ENCODE peak calls at places on chromosomes 5 and 9, in ten cellular contexts. M is EH; L is activated B cell treated with CpG ODN at 0.5 μM for 24 hours; K is activated CD8-positive, alpha-beta T cell treated with anti-CD3 and anti-CD28 coated beads for 36 hours; J is neural crest cell; T is transverse colon; P is NCI-H2081; V is NCI-H2227 treated with DMSO at 0.1 percent for 48 hours; Q is NCI-H1436; U is ovary. G is an unnamed sample.

GRCh38 chr9:133048595-133048994 is 13.2 kb upstream of the CEL start:
- DNase-seq in M (peak; percentile 46), L (no peak), K (peak; percentile 54), J (no peak), T (peak; percentile 31), P (peak; percentile 64), V (no peak), Q (no peak), U (no peak), G (no peak)

GRCh38 chr9:91074866-91075265 is 273.2 kb downstream of the SYK start:
- DNase-seq in M (no peak), L (no peak), K (no peak), J (no peak), T (no peak), P (no peak), V (no peak), Q (no peak), U (no peak), G (no peak)

GRCh38 chr5:124576848-124577409 is 169.5 kb downstream of the ZNF608 start:
- DNase-seq in M (no peak), L (no peak), K (no peak), J (no peak), T (no peak), P (no peak), V (no peak), Q (no peak), U (no peak), G (no peak)

GRCh38 chr9:134960701-134961181 is 43.0 kb upstream of the FCN1 start:
- DNase-seq in M (no peak), L (no peak), K (no peak), J (no peak), T (no peak), P (no peak), V (no peak), Q (no peak), U (no peak), G (no peak)

GRCh38 chr5:2981652-2982051 is 230.2 kb upstream of the IRX2 start:
- DNase-seq in M (no peak), L (no peak), K (no peak), J (no peak), T (no peak), P (no peak), V (no peak), Q (no peak), U (no peak), G (no peak)

GRCh38 chr5:373710-374602 is 52.4 kb downstream of the AHRR start:
- DNase-seq in M (peak; percentile 81), L (peak; percentile 58), K (peak; percentile 80), J (no peak), T (peak; percentile 34), P (peak; percentile 98), V (peak; percentile 25), Q (peak; percentile 83), U (peak; percentile 77), G (peak; percentile 48)

GRCh38 chr5:11378462-11378861 is 525.8 kb downstream of the CTNND2 start:
- DNase-seq in M (no peak), L (no peak), K (no peak), J (no peak), T (no peak), P (peak; percentile 49), V (no peak), Q (no peak), U (no peak), G (no peak)

GRCh38 chr5:173570321-173571090 is 45.9 kb downstream of the BOD1 start:
- DNase-seq in M (no peak), L (no peak), K (no peak), J (no peak), T (no peak), P (no peak), V (no peak), Q (no peak), U (no peak), G (no peak)

GRCh38 chr9:124779368-124780059 is 2.6 kb downstream of the OLFML2A start:
- DNase-seq in M (peak; percentile 92), L (no peak), K (no peak), J (no peak), T (no peak), P (no peak), V (no peak), Q (no peak), U (peak; percentile 68), G (peak; percentile 97)

G was measured in skeletal muscle cell.